ENCODE peak calls at places on chromosome X, in seven cellular contexts. K is cardiac muscle cell, L is breast epithelium, D is colonic mucosa, G is SK-N-SH, Z is pancreas, E is Calu3. X is an unnamed sample.

GRCh38 chrX:53716328-53717088 is 30.0 kb upstream of the HUWE1 start:
- DNase-seq in K (no peak), G (no peak), Z (no peak), D (no peak), E (peak), L (peak), X (no peak)

GRCh38 chrX:10769696-10770619 is 149.6 kb upstream of the MID1 start:
- DNase-seq in K (peak), Z (no peak), E (peak), L (no peak), D (no peak), G (no peak), X (peak)

GRCh38 chrX:37755073-37755472 is 24.8 kb upstream of the CYBB start:
- DNase-seq in G (no peak), D (no peak), E (no peak), Z (no peak), K (no peak), L (no peak), X (no peak)

GRCh38 chrX:8144925-8145324 is 26.1 kb downstream of the VCX2 start:
- DNase-seq in Z (no peak), G (no peak), K (no peak), L (no peak), D (no peak), E (no peak), X (no peak)

GRCh38 chrX:140971385-140971784 is 31.0 kb upstream of the SPANXB1 start:
- DNase-seq in K (no peak), D (no peak), L (no peak), E (no peak), G (no peak), Z (no peak), X (no peak)

GRCh38 chrX:17519349-17519748 is 144.3 kb downstream of the NHS start:
- DNase-seq in G (no peak), E (no peak), D (peak), Z (no peak), K (no peak), L (peak), X (no peak)

GRCh38 chrX:39242187-39242586 is 440.9 kb downstream of the MID1IP1 start:
- DNase-seq in E (peak), G (peak), Z (peak), D (peak), L (no peak), K (peak), X (no peak)

GRCh38 chrX:110133735-110134370 is 130.9 kb downstream of the TMEM164 start:
- DNase-seq in G (no peak), Z (no peak), K (no peak), D (peak), E (no peak), L (no peak), X (no peak)

GRCh38 chrX:147565239-147565638 is 346.5 kb upstream of the FMR1 start:
- DNase-seq in E (no peak), K (no peak), D (no peak), G (no peak), Z (no peak), L (no peak), X (no peak)

GRCh38 chrX:37349131-37350033 is at the start of gene PRRG1:
- DNase-seq in L (peak), Z (peak), D (peak), K (peak), E (peak), G (peak), X (peak)

GRCh38 chrX:45187731-45188130 is 12.9 kb downstream of the DIPK2B start:
- DNase-seq in Z (no peak), E (no peak), G (no peak), K (no peak), D (no peak), L (no peak), X (no peak)

GRCh38 chrX:136130931-136131843 is 16.1 kb upstream of the FHL1 start:
- DNase-seq in Z (no peak), G (no peak), K (no peak), E (no peak), D (no peak), L (no peak), X (no peak)

GRCh38 chrX:110853610-110854009 is 58.0 kb upstream of the CHRDL1 start:
- DNase-seq in G (peak), E (peak), D (no peak), L (peak), K (peak), Z (peak), X (peak)

GRCh38 chrX:9465380-9466114 is 689 bp downstream of the TBL1X start:
- DNase-seq in K (no peak), L (no peak), Z (no peak), E (peak), D (peak), G (peak), X (peak)

GRCh38 chrX:143455045-143455444 is 62.2 kb downstream of the SPANXN3 start:
- DNase-seq in D (no peak), L (no peak), E (no peak), K (no peak), G (no peak), Z (no peak), X (no peak)

GRCh38 chrX:115399306-115399705 is 109.8 kb downstream of the LUZP4 start:
- DNase-seq in E (no peak), K (no peak), G (no peak), L (no peak), Z (no peak), D (no peak), X (peak)

GRCh38 chrX:102837843-102838242 is 99.2 kb upstream of the RAB40AL start:
- DNase-seq in K (no peak), G (no peak), L (no peak), E (no peak), Z (peak), D (no peak), X (no peak)

GRCh38 chrX:10010686-10011085 is 43.5 kb downstream of the CLDN34 start:
- DNase-seq in E (no peak), L (no peak), Z (no peak), G (no peak), D (no peak), K (no peak), X (no peak)

GRCh38 chrX:85698921-85699320 is 319.5 kb upstream of the POF1B start:
- DNase-seq in Z (no peak), G (no peak), L (no peak), K (no peak), D (no peak), E (no peak), X (no peak)

GRCh38 chrX:140503230-140503585 is 1.7 kb downstream of the SOX3 start:
- DNase-seq in E (no peak), D (no peak), K (no peak), Z (no peak), L (no peak), G (peak), X (no peak)

GRCh38 chrX:38654302-38654701 is 93.0 kb downstream of the TSPAN7 start:
- DNase-seq in Z (no peak), D (no peak), L (no peak), E (peak), K (peak), G (peak), X (no peak)

GRCh38 chrX:41384041-41384705 is 50.2 kb downstream of the DDX3X start:
- DNase-seq in G (no peak), D (peak), K (no peak), L (peak), Z (peak), E (peak), X (no peak)

GRCh38 chrX:3221643-3222042 is 124.8 kb downstream of the MXRA5 start:
- DNase-seq in G (no peak), L (no peak), K (no peak), E (no peak), D (no peak), Z (no peak), X (no peak)

GRCh38 chrX:104205548-104205947 is 39.3 kb downstream of the FAM199X start:
- DNase-seq in L (no peak), G (no peak), K (no peak), D (no peak), Z (no peak), E (no peak), X (no peak)

GRCh38 chrX:25531096-25531495 is 515.3 kb upstream of the ARX start:
- DNase-seq in D (no peak), K (no peak), G (no peak), Z (no peak), E (no peak), L (no peak), X (no peak)

GRCh38 chrX:16466640-16467432 is 183.1 kb upstream of the S100G start:
- DNase-seq in E (peak), G (no peak), L (no peak), Z (no peak), K (no peak), D (no peak), X (no peak)

GRCh38 chrX:46803140-46803539 is 33.7 kb upstream of the RP2 start:
- DNase-seq in K (no peak), L (no peak), D (no peak), Z (no peak), E (peak), G (no peak), X (no peak)

GRCh38 chrX:65697915-65698796 is 30.7 kb downstream of the MSN start:
- DNase-seq in G (no peak), Z (no peak), E (no peak), D (peak), K (no peak), L (no peak), X (no peak)

GRCh38 chrX:110006826-110007375 is 4.0 kb downstream of the TMEM164 start:
- DNase-seq in E (no peak), D (no peak), L (no peak), K (no peak), G (no peak), Z (peak), X (no peak)

GRCh38 chrX:47831788-47832187 is 4.9 kb upstream of the ZNF81 start:
- DNase-seq in E (peak), L (no peak), Z (peak), D (peak), K (peak), G (peak), X (peak)

DNA sequence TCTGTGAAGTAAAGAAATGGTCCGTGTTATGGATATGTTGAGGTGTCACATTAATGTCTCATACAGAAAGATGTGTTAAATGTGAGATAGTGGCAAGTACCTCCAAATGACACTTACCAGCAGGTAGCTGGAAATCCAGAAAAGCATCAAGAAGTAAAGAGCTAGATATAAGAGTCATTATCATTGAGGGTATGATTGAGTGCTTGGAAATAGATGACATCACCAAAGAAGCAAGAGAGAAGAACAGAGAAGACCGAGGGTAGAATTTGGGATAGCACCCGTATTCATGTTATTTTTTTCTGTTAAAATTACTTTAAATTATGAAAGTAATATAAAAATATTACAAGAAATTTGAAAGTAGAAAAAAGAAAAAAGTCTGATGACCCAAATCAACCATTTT is 15.7 kb upstream of the EDA start:
- DNase-seq in E (no peak), G (no peak), L (no peak), K (no peak), Z (no peak), D (no peak), X (no peak)
- TF ChIP-seq CTCF in E (no peak), G (no peak), L (no peak), K (no peak), Z (no peak), D (no peak), X (no peak)

GRCh38 chrX:86946569-86946968 is 571.0 kb upstream of the KLHL4 start:
- DNase-seq in G (peak), D (no peak), Z (no peak), E (peak), K (peak), L (no peak), X (peak)
- TF ChIP-seq CTCF in G (peak), D (peak), Z (no peak), E (no peak), K (peak), L (no peak), X (peak)

DNA sequence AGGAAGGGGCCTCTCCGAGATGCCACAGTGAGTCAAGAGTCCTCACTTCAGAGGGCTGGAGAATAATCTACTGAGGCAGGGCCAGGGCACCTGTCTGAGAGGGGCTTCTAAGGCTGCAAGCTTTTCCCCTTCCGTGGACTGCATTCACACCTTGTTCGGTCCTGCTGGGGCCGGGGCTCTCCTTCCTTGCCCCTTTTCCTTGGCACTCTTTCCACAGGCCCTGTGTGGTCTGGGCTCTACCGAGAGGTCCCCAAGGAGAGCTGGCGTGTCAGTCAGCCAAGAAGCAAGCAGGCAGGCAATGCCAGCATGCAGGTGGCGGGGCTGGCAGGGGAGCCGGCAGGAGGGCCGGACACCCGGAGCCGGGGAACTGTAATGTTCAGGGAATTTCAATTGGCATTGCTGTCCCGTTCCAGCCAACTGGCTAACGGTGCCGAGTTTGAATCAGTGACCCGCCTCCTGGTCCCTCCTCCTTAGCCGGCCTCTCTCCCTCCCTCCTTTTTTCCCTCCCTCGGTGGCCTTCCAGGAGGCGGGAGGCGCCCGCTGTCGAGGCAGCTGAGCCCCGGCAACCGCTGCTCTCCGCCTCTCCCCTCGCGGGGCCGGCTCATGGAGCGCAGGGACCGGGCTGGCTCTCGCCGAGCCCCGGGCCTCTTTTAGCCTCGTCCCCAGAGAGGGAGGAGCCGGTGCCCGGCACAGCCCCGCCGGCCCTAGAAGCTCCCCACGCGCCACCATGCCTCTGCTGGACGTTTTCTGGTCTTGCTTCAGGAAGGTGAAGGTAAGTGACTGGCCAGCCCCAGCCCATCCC is at the start of gene STARD8:
- DNase-seq in L (no peak), E (peak), K (peak), D (no peak), Z (peak), G (peak), X (peak)
- TF ChIP-seq CTCF in L (no peak), E (no peak), K (no peak), D (no peak), Z (no peak), G (peak), X (no peak)

DNA sequence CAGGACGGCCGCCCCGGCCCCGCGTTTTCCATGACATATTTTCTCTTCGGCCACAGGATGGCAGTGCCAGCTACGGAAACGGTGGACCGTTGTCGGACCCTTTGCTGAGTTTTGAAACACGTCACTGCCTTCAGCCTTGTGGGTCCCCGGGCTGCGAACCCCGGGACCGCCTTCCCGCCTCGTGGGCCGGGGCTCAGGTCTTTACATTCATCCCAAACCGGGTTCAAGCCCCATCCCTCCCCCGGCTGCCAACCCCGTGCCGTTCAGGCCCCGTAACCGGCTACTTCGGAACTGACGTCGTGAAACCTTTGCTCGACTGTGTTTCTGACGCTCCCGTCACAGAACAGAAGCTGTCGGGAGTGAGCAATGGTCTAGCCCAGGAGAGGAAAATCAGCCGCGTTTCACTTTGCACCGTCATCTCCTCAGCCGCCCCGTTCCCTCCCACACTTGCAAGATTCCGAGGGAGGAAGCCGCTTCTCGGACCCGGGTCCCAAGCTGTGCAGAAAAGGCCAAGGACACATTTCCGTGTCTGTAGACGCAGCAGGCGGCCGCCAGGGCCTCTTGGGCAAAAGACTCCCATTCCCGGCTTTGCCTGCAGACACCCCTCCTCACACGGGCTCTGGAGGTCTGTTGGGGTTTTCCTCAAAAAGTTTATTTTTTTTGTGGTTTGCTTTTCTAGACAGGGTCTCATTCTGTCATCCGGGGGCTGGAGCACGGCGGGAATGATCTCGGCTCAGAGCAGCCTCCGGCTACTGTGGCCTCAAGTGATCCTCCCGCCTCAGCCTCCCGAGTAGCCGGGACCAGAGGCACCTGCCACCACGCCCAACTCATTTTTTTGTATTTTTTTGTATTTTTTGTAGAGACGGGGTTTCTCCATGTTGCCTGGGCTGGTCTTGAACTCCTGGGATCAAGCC is 41.4 kb upstream of the PPP2R3B start:
- DNase-seq in E (no peak), Z (no peak), D (no peak), K (peak), L (no peak), G (peak), X (peak)
- TF ChIP-seq CTCF in E (no peak), Z (no peak), D (no peak), K (no peak), L (no peak), G (peak), X (peak)